ENCODE peak calls at places on chromosomes 7 and 10, in five cellular contexts. One of them, this sample, is unnamed.

GRCh38 chr10:23157691-23158369 is 34.3 kb upstream of the PTF1A start:
- DNase-seq in T follicular helper cell: no peak
- DNase-seq in activated naive CD4-positive, alpha-beta T cell treated with Interleukin-2 at 50 U/mL for 16 hours: no peak
- DNase-seq in MCF 10A: peak; percentile 50
- DNase-seq in sciatic nerve: no peak
- DNase-seq in this sample: no peak

GRCh38 chr7:818031-818699 is 14.1 kb upstream of the SUN1 start:
- DNase-seq in T follicular helper cell: no peak
- DNase-seq in activated naive CD4-positive, alpha-beta T cell treated with Interleukin-2 at 50 U/mL for 16 hours: no peak
- DNase-seq in MCF 10A: peak; percentile 46
- DNase-seq in sciatic nerve: no peak
- DNase-seq in this sample: no peak

GRCh38 chr7:63106506-63107388 is 891.9 kb upstream of the ZNF722 start:
- DNase-seq in T follicular helper cell: no peak
- DNase-seq in activated naive CD4-positive, alpha-beta T cell treated with Interleukin-2 at 50 U/mL for 16 hours: no peak
- DNase-seq in MCF 10A: no peak
- DNase-seq in sciatic nerve: no peak
- DNase-seq in this sample: no peak

GRCh38 chr7:151954866-151955820 is 1.1 kb upstream of the GALNTL5 start:
- DNase-seq in T follicular helper cell: no peak
- DNase-seq in activated naive CD4-positive, alpha-beta T cell treated with Interleukin-2 at 50 U/mL for 16 hours: no peak
- DNase-seq in MCF 10A: no peak
- DNase-seq in sciatic nerve: peak; percentile 75
- DNase-seq in this sample: no peak

GRCh38 chr7:20403356-20403755 is 72.7 kb downstream of the ITGB8 start:
- DNase-seq in T follicular helper cell: no peak
- DNase-seq in activated naive CD4-positive, alpha-beta T cell treated with Interleukin-2 at 50 U/mL for 16 hours: no peak
- DNase-seq in MCF 10A: no peak
- DNase-seq in sciatic nerve: peak; percentile 72
- DNase-seq in this sample: no peak

GRCh38 chr7:67489881-67490280 is 493.2 kb downstream of the TYW1 start:
- DNase-seq in T follicular helper cell: no peak
- DNase-seq in activated naive CD4-positive, alpha-beta T cell treated with Interleukin-2 at 50 U/mL for 16 hours: no peak
- DNase-seq in MCF 10A: no peak
- DNase-seq in sciatic nerve: no peak
- DNase-seq in this sample: no peak

GRCh38 chr10:71067098-71067760 is 145.1 kb upstream of the UNC5B start:
- DNase-seq in T follicular helper cell: no peak
- DNase-seq in activated naive CD4-positive, alpha-beta T cell treated with Interleukin-2 at 50 U/mL for 16 hours: no peak
- DNase-seq in MCF 10A: no peak
- DNase-seq in sciatic nerve: no peak
- DNase-seq in this sample: no peak

GRCh38 chr7:131511774-131512535 is 44.5 kb downstream of the PODXL start:
- DNase-seq in T follicular helper cell: no peak
- DNase-seq in activated naive CD4-positive, alpha-beta T cell treated with Interleukin-2 at 50 U/mL for 16 hours: no peak
- DNase-seq in MCF 10A: no peak
- DNase-seq in sciatic nerve: no peak
- DNase-seq in this sample: no peak

GRCh38 chr7:111803015-111803758 is 240.9 kb upstream of the IMMP2L start:
- DNase-seq in T follicular helper cell: no peak
- DNase-seq in activated naive CD4-positive, alpha-beta T cell treated with Interleukin-2 at 50 U/mL for 16 hours: no peak
- DNase-seq in MCF 10A: no peak
- DNase-seq in sciatic nerve: no peak
- DNase-seq in this sample: no peak

GRCh38 chr10:77835669-77836086 is 90.9 kb downstream of the DLG5 start:
- DNase-seq in T follicular helper cell: no peak
- DNase-seq in activated naive CD4-positive, alpha-beta T cell treated with Interleukin-2 at 50 U/mL for 16 hours: no peak
- DNase-seq in MCF 10A: no peak
- DNase-seq in sciatic nerve: no peak
- DNase-seq in this sample: no peak

GRCh38 chr7:82594665-82595064 is 151.1 kb upstream of the CACNA2D1 start:
- DNase-seq in T follicular helper cell: no peak
- DNase-seq in activated naive CD4-positive, alpha-beta T cell treated with Interleukin-2 at 50 U/mL for 16 hours: no peak
- DNase-seq in MCF 10A: no peak
- DNase-seq in sciatic nerve: no peak
- DNase-seq in this sample: no peak

GRCh38 chr10:93999401-93999851 is 5.7 kb downstream of the PLCE1 start:
- DNase-seq in T follicular helper cell: no peak
- DNase-seq in activated naive CD4-positive, alpha-beta T cell treated with Interleukin-2 at 50 U/mL for 16 hours: no peak
- DNase-seq in MCF 10A: no peak
- DNase-seq in sciatic nerve: peak; percentile 69
- DNase-seq in this sample: no peak

GRCh38 chr7:22651534-22652243 is 75.3 kb upstream of the IL6 start:
- DNase-seq in T follicular helper cell: no peak
- DNase-seq in activated naive CD4-positive, alpha-beta T cell treated with Interleukin-2 at 50 U/mL for 16 hours: no peak
- DNase-seq in MCF 10A: peak; percentile 58
- DNase-seq in sciatic nerve: no peak
- DNase-seq in this sample: no peak

GRCh38 chr10:6300106-6300783 is 97.5 kb downstream of the PFKFB3 start:
- DNase-seq in T follicular helper cell: peak; percentile 31
- DNase-seq in activated naive CD4-positive, alpha-beta T cell treated with Interleukin-2 at 50 U/mL for 16 hours: peak; percentile 20
- DNase-seq in MCF 10A: no peak
- DNase-seq in sciatic nerve: peak; percentile 66
- DNase-seq in this sample: peak; percentile 71

GRCh38 chr10:71157435-71157834 is 54.9 kb upstream of the UNC5B start:
- DNase-seq in T follicular helper cell: no peak
- DNase-seq in activated naive CD4-positive, alpha-beta T cell treated with Interleukin-2 at 50 U/mL for 16 hours: no peak
- DNase-seq in MCF 10A: no peak
- DNase-seq in sciatic nerve: no peak
- DNase-seq in this sample: no peak

GRCh38 chr7:47578581-47579270 is 3.2 kb downstream of the TNS3 start:
- DNase-seq in T follicular helper cell: no peak
- DNase-seq in activated naive CD4-positive, alpha-beta T cell treated with Interleukin-2 at 50 U/mL for 16 hours: no peak
- DNase-seq in MCF 10A: no peak
- DNase-seq in sciatic nerve: no peak
- DNase-seq in this sample: no peak

GRCh38 chr10:43370671-43371215 is 693 bp upstream of the FXYD4 start:
- DNase-seq in T follicular helper cell: no peak
- DNase-seq in activated naive CD4-positive, alpha-beta T cell treated with Interleukin-2 at 50 U/mL for 16 hours: no peak
- DNase-seq in MCF 10A: no peak
- DNase-seq in sciatic nerve: no peak
- DNase-seq in this sample: no peak

GRCh38 chr10:56547163-56547562 is 186.1 kb upstream of the ZWINT start:
- DNase-seq in T follicular helper cell: no peak
- DNase-seq in activated naive CD4-positive, alpha-beta T cell treated with Interleukin-2 at 50 U/mL for 16 hours: no peak
- DNase-seq in MCF 10A: no peak
- DNase-seq in sciatic nerve: no peak
- DNase-seq in this sample: no peak

GRCh38 chr10:122062831-122063674 is 74.1 kb downstream of the TACC2 start:
- DNase-seq in T follicular helper cell: no peak
- DNase-seq in activated naive CD4-positive, alpha-beta T cell treated with Interleukin-2 at 50 U/mL for 16 hours: no peak
- DNase-seq in MCF 10A: peak; percentile 97
- DNase-seq in sciatic nerve: peak; percentile 83
- DNase-seq in this sample: no peak

GRCh38 chr10:70191906-70192305 is 21.6 kb upstream of the SAR1A start:
- DNase-seq in T follicular helper cell: no peak
- DNase-seq in activated naive CD4-positive, alpha-beta T cell treated with Interleukin-2 at 50 U/mL for 16 hours: no peak
- DNase-seq in MCF 10A: peak; percentile 86
- DNase-seq in sciatic nerve: no peak
- DNase-seq in this sample: no peak

GRCh38 chr7:120617239-120617638 is 240.7 kb downstream of the TSPAN12 start:
- DNase-seq in T follicular helper cell: no peak
- DNase-seq in activated naive CD4-positive, alpha-beta T cell treated with Interleukin-2 at 50 U/mL for 16 hours: no peak
- DNase-seq in MCF 10A: no peak
- DNase-seq in sciatic nerve: no peak
- DNase-seq in this sample: no peak

GRCh38 chr10:124717911-124718734 is 26.1 kb downstream of the FAM53B start:
- DNase-seq in T follicular helper cell: peak; percentile 74
- DNase-seq in activated naive CD4-positive, alpha-beta T cell treated with Interleukin-2 at 50 U/mL for 16 hours: peak; percentile 85
- DNase-seq in MCF 10A: peak; percentile 34
- DNase-seq in sciatic nerve: no peak
- DNase-seq in this sample: peak; percentile 80

GRCh38 chr10:132120200-132120599 is 54.5 kb downstream of the JAKMIP3 start:
- DNase-seq in T follicular helper cell: no peak
- DNase-seq in activated naive CD4-positive, alpha-beta T cell treated with Interleukin-2 at 50 U/mL for 16 hours: no peak
- DNase-seq in MCF 10A: no peak
- DNase-seq in sciatic nerve: no peak
- DNase-seq in this sample: no peak

GRCh38 chr10:92846-93245 is 42.4 kb upstream of the ZMYND11 start:
- DNase-seq in T follicular helper cell: no peak
- DNase-seq in activated naive CD4-positive, alpha-beta T cell treated with Interleukin-2 at 50 U/mL for 16 hours: no peak
- DNase-seq in MCF 10A: no peak
- DNase-seq in sciatic nerve: no peak
- DNase-seq in this sample: no peak

GRCh38 chr10:1149793-1150637 is 93.8 kb downstream of the WDR37 start:
- DNase-seq in T follicular helper cell: no peak
- DNase-seq in activated naive CD4-positive, alpha-beta T cell treated with Interleukin-2 at 50 U/mL for 16 hours: peak; percentile 14
- DNase-seq in MCF 10A: no peak
- DNase-seq in sciatic nerve: no peak
- DNase-seq in this sample: no peak

GRCh38 chr7:48636391-48637015 is 287.8 kb upstream of the CDC14C start:
- DNase-seq in T follicular helper cell: no peak
- DNase-seq in activated naive CD4-positive, alpha-beta T cell treated with Interleukin-2 at 50 U/mL for 16 hours: no peak
- DNase-seq in MCF 10A: peak; percentile 59
- DNase-seq in sciatic nerve: no peak
- DNase-seq in this sample: no peak

GRCh38 chr10:126459878-126460481 is 71.7 kb upstream of the ADAM12 start:
- DNase-seq in T follicular helper cell: no peak
- DNase-seq in activated naive CD4-positive, alpha-beta T cell treated with Interleukin-2 at 50 U/mL for 16 hours: no peak
- DNase-seq in MCF 10A: peak; percentile 100
- DNase-seq in sciatic nerve: no peak
- DNase-seq in this sample: no peak

GRCh38 chr7:117399820-117400422 is 27.4 kb downstream of the ASZ1 start:
- DNase-seq in T follicular helper cell: no peak
- DNase-seq in activated naive CD4-positive, alpha-beta T cell treated with Interleukin-2 at 50 U/mL for 16 hours: no peak
- DNase-seq in MCF 10A: no peak
- DNase-seq in sciatic nerve: no peak
- DNase-seq in this sample: no peak

GRCh38 chr7:101362334-101363195 is at the start of gene COL26A1:
- DNase-seq in T follicular helper cell: no peak
- DNase-seq in activated naive CD4-positive, alpha-beta T cell treated with Interleukin-2 at 50 U/mL for 16 hours: peak; percentile 5
- DNase-seq in MCF 10A: no peak
- DNase-seq in sciatic nerve: peak; percentile 62
- DNase-seq in this sample: no peak

GRCh38 chr7:469591-469961 is 50.1 kb downstream of the PDGFA start:
- DNase-seq in T follicular helper cell: no peak
- DNase-seq in activated naive CD4-positive, alpha-beta T cell treated with Interleukin-2 at 50 U/mL for 16 hours: no peak
- DNase-seq in MCF 10A: no peak
- DNase-seq in sciatic nerve: peak; percentile 36
- DNase-seq in this sample: no peak

GRCh38 chr7:92685146-92686042 is 95.2 kb upstream of the FAM133B start:
- DNase-seq in T follicular helper cell: no peak
- DNase-seq in activated naive CD4-positive, alpha-beta T cell treated with Interleukin-2 at 50 U/mL for 16 hours: peak; percentile 72
- DNase-seq in MCF 10A: no peak
- DNase-seq in sciatic nerve: no peak
- DNase-seq in this sample: no peak

GRCh38 chr7:150399861-150400778 is 21.0 kb downstream of the ZNF775 start:
- DNase-seq in T follicular helper cell: no peak
- DNase-seq in activated naive CD4-positive, alpha-beta T cell treated with Interleukin-2 at 50 U/mL for 16 hours: no peak
- DNase-seq in MCF 10A: peak; percentile 70
- DNase-seq in sciatic nerve: peak; percentile 33
- DNase-seq in this sample: no peak

GRCh38 chr10:29099001-29099400 is 189.9 kb upstream of the LYZL1 start:
- DNase-seq in T follicular helper cell: no peak
- DNase-seq in activated naive CD4-positive, alpha-beta T cell treated with Interleukin-2 at 50 U/mL for 16 hours: no peak
- DNase-seq in MCF 10A: no peak
- DNase-seq in sciatic nerve: no peak
- DNase-seq in this sample: no peak

This sample was measured in GM06990.